ENCODE peak calls at places on chromosomes 1 and 21, in five cellular contexts. N is heart right ventricle; V is BE2C; H is fibroblast of lung; B is CD8-positive, alpha-beta T cell. E is an unnamed sample.

GRCh38 chr21:23921670-23922418 is 1685.4 kb downstream of the MRPL39 start:
- DNase-seq in N (no peak), V (no peak), H (no peak), B (no peak), E (no peak)

GRCh38 chr1:179046808-179047636 is 21.3 kb downstream of the FAM20B start:
- DNase-seq in N (no peak), V (no peak), H (no peak), B (no peak), E (no peak)

GRCh38 chr1:242534753-242535152 is 10.3 kb upstream of the PLD5 start:
- DNase-seq in N (no peak), V (no peak), H (no peak), B (no peak), E (no peak)

GRCh38 chr1:17176306-17177061 is 28.4 kb upstream of the PADI1 start:
- DNase-seq in N (no peak), V (no peak), H (no peak), B (no peak), E (no peak)

GRCh38 chr1:10575616-10576015 is 100.9 kb downstream of the PEX14 start:
- DNase-seq in N (no peak), V (no peak), H (peak; percentile 44), B (no peak), E (peak; percentile 34)

GRCh38 chr1:157154940-157155514 is 16.8 kb upstream of the ETV3 start:
- DNase-seq in N (peak; percentile 37), V (peak; percentile 84), H (peak; percentile 41), B (no peak), E (no peak)

GRCh38 chr1:209850342-209850979 is 22.7 kb downstream of the UTP25 start:
- DNase-seq in N (peak; percentile 34), V (peak; percentile 93), H (peak; percentile 64), B (no peak), E (no peak)

GRCh38 chr1:85884372-85885035 is 176.3 kb upstream of the ZNHIT6 start:
- DNase-seq in N (no peak), V (no peak), H (peak; percentile 44), B (no peak), E (no peak)

GRCh38 chr1:18865176-18865575 is 5.7 kb upstream of the TAS1R2 start:
- DNase-seq in N (no peak), V (no peak), H (no peak), B (no peak), E (no peak)
- H3K36me3 ChIP-seq in N (no peaks in the 10 kb centered on the region), V (no peaks in the 10 kb centered on the region), H (no peaks in the 10 kb centered on the region), B (no peaks in the 10 kb centered on the region), E (no peaks in the 10 kb centered on the region)

GRCh38 chr21:45583831-45584509 is 41.7 kb upstream of the SLC19A1 start:
- DNase-seq in N (no peak), V (no peak), H (no peak), B (no peak), E (no peak)

GRCh38 chr21:45580181-45580575 is 37.9 kb upstream of the SLC19A1 start:
- DNase-seq in N (no peak), V (no peak), H (no peak), B (no peak), E (no peak)

GRCh38 chr21:45580576-45581321 is 38.5 kb upstream of the SLC19A1 start:
- DNase-seq in N (no peak), V (no peak), H (no peak), B (no peak), E (no peak)

GRCh38 chr21:45581322-45581712 is 39.1 kb upstream of the SLC19A1 start:
- DNase-seq in N (no peak), V (no peak), H (no peak), B (no peak), E (no peak)

GRCh38 chr21:45582128-45582527 is 39.9 kb upstream of the SLC19A1 start:
- DNase-seq in N (no peak), V (no peak), H (no peak), B (no peak), E (no peak)
- H3K36me3 ChIP-seq in N (no peaks in the 10 kb centered on the region), V (no peaks in the 10 kb centered on the region), H (no peaks in the 10 kb centered on the region), B (no peaks in the 10 kb centered on the region), E (no peaks in the 10 kb centered on the region)

DNA sequence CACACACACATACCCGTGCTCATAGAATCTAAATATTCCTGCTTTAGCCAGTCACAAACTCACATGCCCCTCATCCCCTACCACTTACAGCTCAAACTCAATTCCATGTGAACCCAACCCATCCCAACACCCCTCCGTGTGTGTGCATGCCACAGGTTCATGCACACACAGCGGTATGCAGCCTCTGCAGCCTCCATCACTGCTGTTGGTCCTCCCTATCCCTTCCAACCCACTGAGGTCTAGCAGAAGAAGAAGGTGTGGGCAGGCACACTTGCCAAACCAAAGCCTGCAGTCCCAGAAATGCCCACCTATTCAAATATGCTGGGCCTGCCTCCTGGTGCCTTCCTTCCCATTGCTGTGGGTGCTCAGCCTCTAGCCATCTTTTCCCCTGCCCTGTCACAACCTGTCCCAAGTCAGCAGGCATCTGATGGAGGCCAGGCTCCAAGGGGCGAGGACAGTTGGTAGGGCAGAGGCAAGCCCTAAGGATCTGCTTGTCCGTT is 26.2 kb downstream of the SLC2A1 start:
- DNase-seq in N (no peak), V (no peak), H (no peak), B (no peak), E (no peak)
- H3K36me3 ChIP-seq in N (no peaks in the 10 kb centered on the region), V (peaks cover 63% of the 10 kb centered on the region), H (peaks cover 22% of the 10 kb centered on the region), B (peaks cover 35% of the 10 kb centered on the region), E (peaks cover 18% of the 10 kb centered on the region)

DNA sequence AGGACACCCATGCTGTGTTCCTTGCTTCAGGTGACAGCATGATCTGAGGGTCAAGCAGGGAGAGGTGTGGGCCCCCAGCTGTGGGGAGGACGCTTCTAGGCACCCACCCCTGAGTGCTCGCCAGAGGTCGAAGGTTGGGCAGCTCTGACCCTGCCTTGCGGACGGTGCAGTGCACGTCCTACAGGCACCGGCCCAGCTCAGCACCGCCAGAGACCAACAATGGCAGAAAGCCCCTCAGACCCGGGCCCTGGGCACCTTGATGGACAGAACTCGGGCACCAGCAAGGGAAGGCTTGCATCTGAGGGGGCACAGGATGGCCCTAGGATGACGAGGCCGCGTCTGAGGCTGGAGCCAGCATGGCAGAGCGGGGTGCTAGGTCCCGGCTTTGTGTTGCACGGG is 24.7 kb downstream of the NADK start:
- DNase-seq in N (no peak), V (no peak), H (no peak), B (no peak), E (no peak)
- H3K36me3 ChIP-seq in N (peaks cover 6% of the 10 kb centered on the region), V (peaks cover 53% of the 10 kb centered on the region), H (peaks cover 22% of the 10 kb centered on the region), B (peaks cover 18% of the 10 kb centered on the region), E (no peaks in the 10 kb centered on the region)

DNA sequence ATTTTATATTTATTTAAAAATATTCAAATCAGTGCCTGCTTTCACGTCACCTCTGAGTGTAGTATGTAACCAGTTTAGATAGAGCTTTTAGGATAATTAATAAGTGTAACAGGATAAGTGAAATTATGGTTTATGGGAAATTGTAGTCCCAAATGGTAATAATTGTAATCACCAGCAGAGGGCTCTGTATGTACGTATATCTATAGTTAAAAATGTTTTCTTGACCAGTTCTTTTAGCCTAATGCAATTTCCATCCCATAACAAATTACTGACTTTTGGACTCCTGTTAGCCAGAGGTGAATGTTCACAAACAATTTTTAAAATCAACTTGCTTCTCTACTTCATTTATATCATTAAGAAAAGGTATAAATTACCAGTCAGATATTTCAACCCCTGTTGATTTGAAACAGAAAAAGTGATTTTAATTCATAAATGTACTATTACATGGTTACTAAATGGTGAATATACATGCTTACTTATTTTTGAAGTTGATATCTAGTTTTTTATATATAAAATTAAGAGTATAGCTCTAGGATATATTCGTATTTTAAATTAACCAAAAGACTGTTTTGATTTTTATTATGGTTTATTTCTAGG is 25.3 kb downstream of the SLC30A7 start:
- DNase-seq in N (no peak), V (peak; percentile 14), H (peak; percentile 79), B (no peak), E (no peak)
- H3K36me3 ChIP-seq in N (peaks cover 4% of the 10 kb centered on the region), V (peaks cover 17% of the 10 kb centered on the region), H (peaks cover 7% of the 10 kb centered on the region), B (peaks cover 3% of the 10 kb centered on the region), E (no peaks in the 10 kb centered on the region)